ENCODE peak calls at places on chromosomes 2 and 18, in six cellular contexts. One of them, this sample, is unnamed.

GRCh38 chr18:22342625-22343024 is 75.1 kb downstream of the CTAGE1 start:
- ATAC-seq in RWPE2: peak
- ATAC-seq in T-cell: peak
- ATAC-seq in naive thymus-derived CD8-positive, alpha-beta T cell: peak
- ATAC-seq in omental fat pad: no peak
- ATAC-seq in stimulated activated naive CD8-positive, alpha-beta T cell treated with anti-CD3 and anti-CD28 coated beads, Interleukin-15, amount 100 ng/mL, for 72 hours: peak
- ATAC-seq in this sample: peak

GRCh38 chr18:8586956-8587355 is 22.3 kb upstream of the RAB12 start:
- ATAC-seq in naive thymus-derived CD8-positive, alpha-beta T cell: no peak
- ATAC-seq in stimulated activated naive CD8-positive, alpha-beta T cell treated with anti-CD3 and anti-CD28 coated beads, Interleukin-15, amount 100 ng/mL, for 72 hours: no peak
- ATAC-seq in RWPE2: no peak
- ATAC-seq in omental fat pad: no peak
- ATAC-seq in T-cell: no peak
- ATAC-seq in this sample: no peak

GRCh38 chr18:60692277-60692676 is 319.7 kb upstream of the MC4R start:
- ATAC-seq in T-cell: no peak
- ATAC-seq in naive thymus-derived CD8-positive, alpha-beta T cell: no peak
- ATAC-seq in RWPE2: no peak
- ATAC-seq in stimulated activated naive CD8-positive, alpha-beta T cell treated with anti-CD3 and anti-CD28 coated beads, Interleukin-15, amount 100 ng/mL, for 72 hours: no peak
- ATAC-seq in omental fat pad: no peak
- ATAC-seq in this sample: no peak

GRCh38 chr2:227759411-227760113 is 13.9 kb downstream of the SCYGR8 start:
- ATAC-seq in RWPE2: peak
- ATAC-seq in omental fat pad: peak
- ATAC-seq in T-cell: no peak
- ATAC-seq in naive thymus-derived CD8-positive, alpha-beta T cell: no peak
- ATAC-seq in stimulated activated naive CD8-positive, alpha-beta T cell treated with anti-CD3 and anti-CD28 coated beads, Interleukin-15, amount 100 ng/mL, for 72 hours: no peak
- ATAC-seq in this sample: no peak

GRCh38 chr2:135637456-135638087 is 104.1 kb upstream of the UBXN4 start:
- ATAC-seq in T-cell: no peak
- ATAC-seq in stimulated activated naive CD8-positive, alpha-beta T cell treated with anti-CD3 and anti-CD28 coated beads, Interleukin-15, amount 100 ng/mL, for 72 hours: peak
- ATAC-seq in omental fat pad: no peak
- ATAC-seq in RWPE2: no peak
- ATAC-seq in naive thymus-derived CD8-positive, alpha-beta T cell: no peak
- ATAC-seq in this sample: peak

GRCh38 chr2:100365434-100365833 is 43.1 kb upstream of the LONRF2 start:
- ATAC-seq in naive thymus-derived CD8-positive, alpha-beta T cell: no peak
- ATAC-seq in T-cell: no peak
- ATAC-seq in omental fat pad: no peak
- ATAC-seq in RWPE2: peak
- ATAC-seq in stimulated activated naive CD8-positive, alpha-beta T cell treated with anti-CD3 and anti-CD28 coated beads, Interleukin-15, amount 100 ng/mL, for 72 hours: no peak
- ATAC-seq in this sample: no peak

GRCh38 chr2:108960006-108960405 is 29.0 kb downstream of the EDAR start:
- ATAC-seq in RWPE2: peak
- ATAC-seq in T-cell: no peak
- ATAC-seq in naive thymus-derived CD8-positive, alpha-beta T cell: no peak
- ATAC-seq in omental fat pad: no peak
- ATAC-seq in stimulated activated naive CD8-positive, alpha-beta T cell treated with anti-CD3 and anti-CD28 coated beads, Interleukin-15, amount 100 ng/mL, for 72 hours: no peak
- ATAC-seq in this sample: no peak

GRCh38 chr2:71275939-71276310 is 49.0 kb upstream of the PAIP2B start:
- ATAC-seq in stimulated activated naive CD8-positive, alpha-beta T cell treated with anti-CD3 and anti-CD28 coated beads, Interleukin-15, amount 100 ng/mL, for 72 hours: peak
- ATAC-seq in naive thymus-derived CD8-positive, alpha-beta T cell: no peak
- ATAC-seq in RWPE2: no peak
- ATAC-seq in omental fat pad: no peak
- ATAC-seq in T-cell: no peak
- ATAC-seq in this sample: peak

GRCh38 chr2:195369217-195369587 is 287.8 kb upstream of the SLC39A10 start:
- ATAC-seq in T-cell: no peak
- ATAC-seq in RWPE2: no peak
- ATAC-seq in stimulated activated naive CD8-positive, alpha-beta T cell treated with anti-CD3 and anti-CD28 coated beads, Interleukin-15, amount 100 ng/mL, for 72 hours: no peak
- ATAC-seq in naive thymus-derived CD8-positive, alpha-beta T cell: no peak
- ATAC-seq in omental fat pad: no peak
- ATAC-seq in this sample: no peak